ENCODE peak calls at places on chromosomes 7 and 10, in nine cellular contexts. O is endothelial cell, N is hypothalamus, Y is GM13977, B is psoas muscle, X is hippocampal formation, G is C1 segment of cervical spinal cord, U is AG09319, S is tibial nerve. L is an unnamed sample.

GRCh38 chr10:7541137-7542087 is 125.4 kb downstream of the ITIH5 start:
- DNase-seq in O (no peak), N (no peak), Y (no peak), B (peak; percentile 67), X (no peak), G (no peak), U (no peak), S (no peak), L (no peak)

GRCh38 chr10:69558559-69558958 is 14.7 kb downstream of the NEUROG3 start:
- DNase-seq in O (no peak), N (no peak), Y (no peak), B (no peak), X (no peak), G (no peak), U (no peak), S (no peak), L (no peak)

GRCh38 chr7:159209429-159209828 is 64.8 kb upstream of the VIPR2 start:
- DNase-seq in O (no peak), N (no peak), Y (no peak), B (no peak), X (no peak), G (no peak), U (no peak), S (no peak), L (peak; percentile 3)

GRCh38 chr10:122259075-122259466 is 12.0 kb upstream of the BTBD16 start:
- DNase-seq in O (no peak), N (no peak), Y (no peak), B (no peak), X (no peak), G (no peak), U (no peak), S (no peak), L (no peak)

GRCh38 chr10:125121003-125121402 is 39.4 kb downstream of the CTBP2 start:
- DNase-seq in O (no peak), N (no peak), Y (no peak), B (peak; percentile 28), X (no peak), G (no peak), U (no peak), S (no peak), L (no peak)

GRCh38 chr7:152859781-152860191 is 100.2 kb downstream of the ACTR3B start:
- DNase-seq in O (peak; percentile 33), N (no peak), Y (no peak), B (no peak), X (no peak), G (no peak), U (no peak), S (no peak), L (peak; percentile 39)

GRCh38 chr10:56785292-56785691 is 424.2 kb upstream of the ZWINT start:
- DNase-seq in O (no peak), N (no peak), Y (no peak), B (no peak), X (no peak), G (no peak), U (no peak), S (no peak), L (no peak)

GRCh38 chr10:61160253-61160652 is 216.3 kb upstream of the RHOBTB1 start:
- DNase-seq in O (no peak), N (no peak), Y (no peak), B (no peak), X (no peak), G (no peak), U (no peak), S (no peak), L (no peak)

GRCh38 chr10:61452229-61452651 is 941 bp downstream of the TMEM26 start:
- DNase-seq in O (peak; percentile 18), N (no peak), Y (no peak), B (peak; percentile 35), X (no peak), G (no peak), U (no peak), S (no peak), L (no peak)

GRCh38 chr7:100583132-100584045 is 2.5 kb downstream of the LRCH4 start:
- DNase-seq in O (peak; percentile 50), N (no peak), Y (peak; percentile 62), B (peak; percentile 71), X (peak; percentile 25), G (peak; percentile 25), U (no peak), S (peak; percentile 44), L (peak; percentile 66)

GRCh38 chr10:97279121-97279815 is 13.2 kb downstream of the ARHGAP19 start:
- DNase-seq in O (no peak), N (no peak), Y (no peak), B (no peak), X (no peak), G (no peak), U (no peak), S (no peak), L (no peak)

GRCh38 chr10:5508786-5509185 is 9.4 kb upstream of the CALML5 start:
- DNase-seq in O (no peak), N (no peak), Y (no peak), B (peak; percentile 15), X (no peak), G (no peak), U (no peak), S (no peak), L (no peak)

GRCh38 chr10:49117366-49117905 is 2.1 kb upstream of the VSTM4 start:
- DNase-seq in O (no peak), N (no peak), Y (no peak), B (no peak), X (no peak), G (no peak), U (no peak), S (no peak), L (no peak)

GRCh38 chr10:24727811-24728210 is 4.1 kb upstream of the ARHGAP21 start:
- DNase-seq in O (peak; percentile 41), N (no peak), Y (peak; percentile 13), B (no peak), X (no peak), G (no peak), U (no peak), S (no peak), L (no peak)

GRCh38 chr7:112157072-112157471 is 49.1 kb downstream of the DOCK4 start:
- DNase-seq in O (no peak), N (no peak), Y (no peak), B (no peak), X (no peak), G (no peak), U (no peak), S (no peak), L (no peak)

GRCh38 chr7:140060788-140061606 is 1.8 kb downstream of the PARP12 start:
- DNase-seq in O (no peak), N (no peak), Y (no peak), B (no peak), X (no peak), G (no peak), U (no peak), S (no peak), L (peak; percentile 84)

GRCh38 chr10:70376436-70377378 is 5.7 kb downstream of the LRRC20 start:
- DNase-seq in O (no peak), N (no peak), Y (no peak), B (no peak), X (no peak), G (no peak), U (no peak), S (no peak), L (no peak)

GRCh38 chr7:38195804-38196595 is 18.0 kb downstream of the STARD3NL start:
- DNase-seq in O (no peak), N (no peak), Y (no peak), B (no peak), X (no peak), G (no peak), U (no peak), S (no peak), L (no peak)

GRCh38 chr10:124802313-124802675 is 675 bp downstream of the ABRAXAS2 start:
- DNase-seq in O (no peak), N (no peak), Y (peak; percentile 42), B (no peak), X (no peak), G (no peak), U (no peak), S (no peak), L (no peak)